ENCODE peak calls at places on chromosomes 1 and 21, in six cellular contexts. One of them, this sample, is unnamed. For H3K36me3 and H3K4me1, the result is how much of the 10 kb centered on the place peaks cover.

GRCh38 chr1:932776-933602 is 9.3 kb downstream of the SAMD11 start:
- DNase-seq in uterus: no peak
- DNase-seq in fibroblast of lung: no peak
- DNase-seq in IMR-90: no peak
- DNase-seq in cardiac muscle cell: no peak
- DNase-seq in ovary: no peak
- DNase-seq in this sample: no peak

GRCh38 chr1:163163861-163164582 is 38.7 kb downstream of the RGS5 start:
- DNase-seq in uterus: no peak
- DNase-seq in fibroblast of lung: peak
- DNase-seq in IMR-90: peak
- DNase-seq in cardiac muscle cell: peak
- DNase-seq in ovary: no peak
- DNase-seq in this sample: no peak

GRCh38 chr1:60367522-60367921 is 294.0 kb upstream of the C1orf87 start:
- DNase-seq in uterus: no peak
- DNase-seq in fibroblast of lung: no peak
- DNase-seq in IMR-90: no peak
- DNase-seq in cardiac muscle cell: no peak
- DNase-seq in ovary: no peak
- DNase-seq in this sample: no peak

GRCh38 chr21:44508711-44509445 is 31.1 kb downstream of the KRTAP10-1 start:
- DNase-seq in uterus: no peak
- DNase-seq in fibroblast of lung: no peak
- DNase-seq in IMR-90: no peak
- DNase-seq in cardiac muscle cell: no peak
- DNase-seq in ovary: no peak
- DNase-seq in this sample: no peak

GRCh38 chr1:25541889-25542658 is 1.3 kb upstream of the LDLRAP1 start:
- DNase-seq in uterus: no peak
- DNase-seq in fibroblast of lung: no peak
- DNase-seq in IMR-90: no peak
- DNase-seq in cardiac muscle cell: no peak
- DNase-seq in ovary: no peak
- DNase-seq in this sample: no peak

GRCh38 chr1:187257476-187257875 is 428.7 kb downstream of the PLA2G4A start:
- DNase-seq in uterus: no peak
- DNase-seq in fibroblast of lung: no peak
- DNase-seq in IMR-90: no peak
- DNase-seq in cardiac muscle cell: no peak
- DNase-seq in ovary: no peak
- DNase-seq in this sample: no peak

GRCh38 chr1:169368406-169368769 is 393 bp downstream of the BLZF1 start:
- DNase-seq in uterus: no peak
- DNase-seq in fibroblast of lung: peak
- DNase-seq in IMR-90: peak
- DNase-seq in cardiac muscle cell: no peak
- DNase-seq in ovary: no peak
- DNase-seq in this sample: peak

GRCh38 chr1:201758508-201759050 is 70.4 kb upstream of the IPO9 start:
- DNase-seq in uterus: no peak
- DNase-seq in fibroblast of lung: no peak
- DNase-seq in IMR-90: no peak
- DNase-seq in cardiac muscle cell: no peak
- DNase-seq in ovary: no peak
- DNase-seq in this sample: no peak

GRCh38 chr1:149844096-149844495 is 55.3 kb upstream of the BOLA1 start:
- DNase-seq in uterus: no peak
- DNase-seq in fibroblast of lung: peak
- DNase-seq in IMR-90: peak
- DNase-seq in cardiac muscle cell: peak
- DNase-seq in ovary: no peak
- DNase-seq in this sample: no peak

GRCh38 chr1:227318852-227319607 is 738 bp upstream of the CDC42BPA start:
- DNase-seq in uterus: peak
- DNase-seq in fibroblast of lung: peak
- DNase-seq in IMR-90: peak
- DNase-seq in cardiac muscle cell: peak
- DNase-seq in ovary: peak
- DNase-seq in this sample: no peak

GRCh38 chr1:53552981-53553733 is 94.0 kb downstream of the DMRTB1 start:
- DNase-seq in uterus: peak
- DNase-seq in fibroblast of lung: peak
- DNase-seq in IMR-90: peak
- DNase-seq in cardiac muscle cell: no peak
- DNase-seq in ovary: peak
- DNase-seq in this sample: no peak

GRCh38 chr1:22872971-22873664 is 99.5 kb downstream of the LACTBL1 start:
- DNase-seq in uterus: no peak
- DNase-seq in fibroblast of lung: no peak
- DNase-seq in IMR-90: no peak
- DNase-seq in cardiac muscle cell: no peak
- DNase-seq in ovary: no peak
- DNase-seq in this sample: no peak

DNA sequence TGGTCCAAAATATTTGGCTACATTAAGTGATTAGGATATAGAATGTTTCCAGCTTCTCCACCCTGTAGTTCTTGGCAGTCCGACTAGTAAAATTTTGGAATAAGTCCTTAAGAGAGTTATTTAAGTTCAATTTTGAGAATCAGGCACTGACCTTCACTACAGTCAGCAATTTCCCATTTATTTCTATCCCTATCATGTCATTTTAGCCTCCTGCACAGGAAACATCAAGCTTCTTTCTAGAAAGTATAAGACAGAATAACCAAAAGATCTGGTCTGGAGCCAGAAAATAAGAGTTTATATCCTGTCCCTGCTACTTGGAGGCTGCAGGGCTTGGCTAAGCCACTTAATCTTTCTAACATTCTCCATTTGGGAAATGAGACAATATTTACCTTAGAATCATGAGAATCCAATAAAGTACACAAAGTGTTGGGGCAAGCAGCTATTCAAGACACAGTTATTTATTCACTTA is 162.2 kb downstream of the DPYD start:
- DNase-seq in uterus: no peak
- DNase-seq in fibroblast of lung: peak
- DNase-seq in IMR-90: no peak
- DNase-seq in cardiac muscle cell: peak
- DNase-seq in ovary: no peak
- DNase-seq in this sample: no peak
- H3K36me3 ChIP-seq in uterus: under half
- H3K36me3 ChIP-seq in fibroblast of lung: under half
- H3K36me3 ChIP-seq in IMR-90: under half
- H3K36me3 ChIP-seq in cardiac muscle cell: under half
- H3K36me3 ChIP-seq in ovary: under half
- H3K36me3 ChIP-seq in this sample: under half

DNA sequence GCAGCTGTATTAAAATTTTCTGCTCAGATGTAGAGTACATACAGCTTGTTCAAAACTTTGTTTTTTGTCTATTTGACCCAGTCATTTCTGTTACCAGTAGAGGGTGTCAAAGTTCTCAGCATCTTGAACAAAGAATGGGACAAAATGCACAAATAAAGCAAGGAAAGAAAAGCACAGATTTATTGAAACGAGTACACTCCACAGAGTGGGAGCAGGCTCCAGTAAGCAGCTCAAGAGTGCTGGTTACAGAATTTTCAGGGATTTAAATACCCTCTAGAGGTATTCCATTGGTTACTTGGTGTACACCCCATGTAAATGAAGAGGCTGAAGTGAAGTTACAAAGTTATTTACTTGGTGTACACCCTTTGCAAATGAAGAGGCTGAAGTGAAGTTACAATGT is 8.9 kb upstream of the PRMT6 start:
- DNase-seq in uterus: no peak
- DNase-seq in fibroblast of lung: no peak
- DNase-seq in IMR-90: no peak
- DNase-seq in cardiac muscle cell: no peak
- DNase-seq in ovary: no peak
- DNase-seq in this sample: no peak
- TF ChIP-seq CTCF in uterus: no peak
- TF ChIP-seq CTCF in fibroblast of lung: no peak
- TF ChIP-seq CTCF in IMR-90: peak
- TF ChIP-seq CTCF in cardiac muscle cell: peak
- TF ChIP-seq CTCF in ovary: no peak
- TF ChIP-seq CTCF in this sample: no peak

GRCh38 chr21:15010645-15011044 is 54.2 kb downstream of the NRIP1 start:
- DNase-seq in uterus: no peak
- DNase-seq in fibroblast of lung: peak
- DNase-seq in IMR-90: peak
- DNase-seq in cardiac muscle cell: peak
- DNase-seq in ovary: no peak
- DNase-seq in this sample: no peak

GRCh38 chr21:15015622-15016471 is 49.0 kb downstream of the NRIP1 start:
- DNase-seq in uterus: no peak
- DNase-seq in fibroblast of lung: peak
- DNase-seq in IMR-90: peak
- DNase-seq in cardiac muscle cell: peak
- DNase-seq in ovary: no peak
- DNase-seq in this sample: no peak

GRCh38 chr21:15009964-15010363 is 54.8 kb downstream of the NRIP1 start:
- DNase-seq in uterus: no peak
- DNase-seq in fibroblast of lung: peak
- DNase-seq in IMR-90: peak
- DNase-seq in cardiac muscle cell: peak
- DNase-seq in ovary: no peak
- DNase-seq in this sample: no peak

GRCh38 chr21:15014220-15014619 is 50.6 kb downstream of the NRIP1 start:
- DNase-seq in uterus: no peak
- DNase-seq in fibroblast of lung: peak
- DNase-seq in IMR-90: peak
- DNase-seq in cardiac muscle cell: no peak
- DNase-seq in ovary: no peak
- DNase-seq in this sample: no peak

GRCh38 chr21:15011967-15012366 is 52.8 kb downstream of the NRIP1 start:
- DNase-seq in uterus: no peak
- DNase-seq in fibroblast of lung: no peak
- DNase-seq in IMR-90: no peak
- DNase-seq in cardiac muscle cell: no peak
- DNase-seq in ovary: no peak
- DNase-seq in this sample: no peak
- H3K4me1 ChIP-seq in uterus: under half
- H3K4me1 ChIP-seq in fibroblast of lung: under half
- H3K4me1 ChIP-seq in IMR-90: under half
- H3K4me1 ChIP-seq in cardiac muscle cell: under half
- H3K4me1 ChIP-seq in ovary: under half
- H3K4me1 ChIP-seq in this sample: under half

GRCh38 chr1:223718850-223719249 is 6.5 kb downstream of the CAPN2 start:
- DNase-seq in uterus: no peak
- DNase-seq in fibroblast of lung: peak
- DNase-seq in IMR-90: peak
- DNase-seq in cardiac muscle cell: no peak
- DNase-seq in ovary: no peak
- DNase-seq in this sample: no peak

GRCh38 chr1:223716302-223716862 is 4.0 kb downstream of the CAPN2 start:
- DNase-seq in uterus: no peak
- DNase-seq in fibroblast of lung: peak
- DNase-seq in IMR-90: no peak
- DNase-seq in cardiac muscle cell: peak
- DNase-seq in ovary: no peak
- DNase-seq in this sample: peak

GRCh38 chr1:223717123-223717522 is 4.8 kb downstream of the CAPN2 start:
- DNase-seq in uterus: no peak
- DNase-seq in fibroblast of lung: no peak
- DNase-seq in IMR-90: no peak
- DNase-seq in cardiac muscle cell: no peak
- DNase-seq in ovary: no peak
- DNase-seq in this sample: no peak

GRCh38 chr1:223715710-223716103 is 3.4 kb downstream of the CAPN2 start:
- DNase-seq in uterus: no peak
- DNase-seq in fibroblast of lung: no peak
- DNase-seq in IMR-90: no peak
- DNase-seq in cardiac muscle cell: no peak
- DNase-seq in ovary: no peak
- DNase-seq in this sample: no peak

GRCh38 chr1:223717695-223718363 is 5.5 kb downstream of the CAPN2 start:
- DNase-seq in uterus: no peak
- DNase-seq in fibroblast of lung: no peak
- DNase-seq in IMR-90: peak
- DNase-seq in cardiac muscle cell: no peak
- DNase-seq in ovary: no peak
- DNase-seq in this sample: no peak
- H3K36me3 ChIP-seq in uterus: under half
- H3K36me3 ChIP-seq in fibroblast of lung: under half
- H3K36me3 ChIP-seq in IMR-90: under half
- H3K36me3 ChIP-seq in cardiac muscle cell: under half
- H3K36me3 ChIP-seq in ovary: under half
- H3K36me3 ChIP-seq in this sample: under half

DNA sequence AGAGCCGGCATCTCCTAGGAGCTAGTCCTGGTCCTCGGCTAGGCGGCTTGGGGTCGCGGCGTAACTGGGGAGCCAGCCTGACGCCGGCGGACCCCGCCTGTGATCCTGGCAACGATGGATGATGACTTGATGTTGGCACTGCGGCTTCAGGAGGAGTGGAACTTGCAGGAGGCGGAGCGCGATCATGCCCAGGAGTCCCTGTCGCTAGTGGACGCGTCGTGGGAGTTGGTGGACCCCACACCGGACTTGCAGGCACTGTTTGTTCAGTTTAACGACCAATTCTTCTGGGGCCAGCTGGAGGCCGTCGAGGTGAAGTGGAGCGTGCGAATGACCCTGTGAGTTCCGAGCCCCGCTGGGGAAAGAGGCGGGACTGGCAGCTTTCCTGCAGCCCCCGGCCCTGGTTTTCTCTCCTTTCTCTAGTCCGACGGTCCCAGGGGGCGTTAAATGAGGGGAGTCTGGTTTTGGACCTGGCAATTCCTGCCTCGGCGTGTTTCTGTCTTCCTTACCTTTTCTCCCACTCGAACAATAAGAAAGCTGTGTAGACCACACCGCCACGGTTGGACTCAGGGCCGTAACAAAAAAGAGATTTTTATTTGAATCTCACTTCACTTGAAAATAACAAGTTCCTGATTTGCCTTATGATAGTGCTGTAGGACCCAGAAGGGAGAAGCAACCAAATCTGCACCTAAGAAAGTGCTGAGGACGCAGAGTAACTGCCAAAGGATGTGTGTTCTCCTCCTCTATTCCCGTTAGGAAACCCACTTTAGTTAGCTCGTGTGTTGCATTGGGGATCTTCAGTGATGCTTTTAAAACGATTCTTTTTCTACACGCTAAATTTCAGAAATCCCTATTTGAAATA is at the start of gene SPRTN:
- DNase-seq in uterus: no peak
- DNase-seq in fibroblast of lung: no peak
- DNase-seq in IMR-90: peak
- DNase-seq in cardiac muscle cell: no peak
- DNase-seq in ovary: no peak
- DNase-seq in this sample: no peak
- TF ChIP-seq CTCF in uterus: no peak
- TF ChIP-seq CTCF in fibroblast of lung: no peak
- TF ChIP-seq CTCF in IMR-90: no peak
- TF ChIP-seq CTCF in cardiac muscle cell: no peak
- TF ChIP-seq CTCF in ovary: no peak
- TF ChIP-seq CTCF in this sample: no peak

GRCh38 chr1:41621256-41621655 is 136.8 kb upstream of the EDN2 start:
- DNase-seq in uterus: no peak
- DNase-seq in fibroblast of lung: no peak
- DNase-seq in IMR-90: no peak
- DNase-seq in cardiac muscle cell: no peak
- DNase-seq in ovary: no peak
- DNase-seq in this sample: no peak
- H3K4me1 ChIP-seq in uterus: under half
- H3K4me1 ChIP-seq in fibroblast of lung: under half
- H3K4me1 ChIP-seq in IMR-90: under half
- H3K4me1 ChIP-seq in cardiac muscle cell: under half
- H3K4me1 ChIP-seq in ovary: under half
- H3K4me1 ChIP-seq in this sample: under half

GRCh38 chr1:98066911-98067310 is 146.1 kb upstream of the DPYD start:
- DNase-seq in uterus: no peak
- DNase-seq in fibroblast of lung: no peak
- DNase-seq in IMR-90: no peak
- DNase-seq in cardiac muscle cell: no peak
- DNase-seq in ovary: no peak
- DNase-seq in this sample: no peak
- H3K36me3 ChIP-seq in uterus: under half
- H3K36me3 ChIP-seq in fibroblast of lung: under half
- H3K36me3 ChIP-seq in IMR-90: under half
- H3K36me3 ChIP-seq in cardiac muscle cell: under half
- H3K36me3 ChIP-seq in ovary: under half
- H3K36me3 ChIP-seq in this sample: under half